ENCODE peak calls at places on chromosomes 13 and 19, in four cellular contexts. H, L, C and J are unnamed samples.
A peak's percentile ranks its signal among the peaks of the same experiment; 100 is the strongest.

GRCh38 chr19:16208847-16209246 is 11.1 kb downstream of the AP1M1 start:
- DNase-seq in H (no peak), L (no peak), C (no peak), J (no peak)

GRCh38 chr19:46299695-46300094 is 2.9 kb downstream of the HIF3A start:
- DNase-seq in H (no peak), L (no peak), C (no peak), J (no peak)

GRCh38 chr19:41811036-41811435 is 14.6 kb downstream of the CEACAM3 start:
- DNase-seq in H (no peak), L (no peak), C (no peak), J (no peak)

GRCh38 chr13:36130542-36131214 is 504 bp downstream of the DCLK1 start:
- DNase-seq in H (peak; percentile 76), L (no peak), C (no peak), J (no peak)

GRCh38 chr19:47745010-47745901 is at the start of gene NOP53:
- DNase-seq in H (peak; percentile 98), L (peak; percentile 97), C (peak; percentile 98), J (peak; percentile 91)

GRCh38 chr13:44243198-44243852 is 130.3 kb upstream of the SERP2 start:
- DNase-seq in H (peak; percentile 59), L (peak; percentile 87), C (no peak), J (no peak)

GRCh38 chr19:52922841-52923781 is at the start of gene ZNF888:
- DNase-seq in H (peak; percentile 92), L (peak; percentile 82), C (peak; percentile 91), J (no peak)

GRCh38 chr13:51584731-51585191 is 499 bp downstream of the WDFY2 start:
- DNase-seq in H (peak; percentile 84), L (peak; percentile 45), C (no peak), J (no peak)

GRCh38 chr19:33096005-33096404 is 15.0 kb downstream of the GPATCH1 start:
- DNase-seq in H (no peak), L (no peak), C (no peak), J (no peak)

GRCh38 chr19:16078759-16079707 is 2.7 kb downstream of the TPM4 start:
- DNase-seq in H (peak; percentile 36), L (peak; percentile 99), C (no peak), J (peak; percentile 96)

GRCh38 chr19:7994923-7995682 is 10.3 kb downstream of the ELAVL1 start:
- DNase-seq in H (no peak), L (peak; percentile 18), C (no peak), J (no peak)

DNA sequence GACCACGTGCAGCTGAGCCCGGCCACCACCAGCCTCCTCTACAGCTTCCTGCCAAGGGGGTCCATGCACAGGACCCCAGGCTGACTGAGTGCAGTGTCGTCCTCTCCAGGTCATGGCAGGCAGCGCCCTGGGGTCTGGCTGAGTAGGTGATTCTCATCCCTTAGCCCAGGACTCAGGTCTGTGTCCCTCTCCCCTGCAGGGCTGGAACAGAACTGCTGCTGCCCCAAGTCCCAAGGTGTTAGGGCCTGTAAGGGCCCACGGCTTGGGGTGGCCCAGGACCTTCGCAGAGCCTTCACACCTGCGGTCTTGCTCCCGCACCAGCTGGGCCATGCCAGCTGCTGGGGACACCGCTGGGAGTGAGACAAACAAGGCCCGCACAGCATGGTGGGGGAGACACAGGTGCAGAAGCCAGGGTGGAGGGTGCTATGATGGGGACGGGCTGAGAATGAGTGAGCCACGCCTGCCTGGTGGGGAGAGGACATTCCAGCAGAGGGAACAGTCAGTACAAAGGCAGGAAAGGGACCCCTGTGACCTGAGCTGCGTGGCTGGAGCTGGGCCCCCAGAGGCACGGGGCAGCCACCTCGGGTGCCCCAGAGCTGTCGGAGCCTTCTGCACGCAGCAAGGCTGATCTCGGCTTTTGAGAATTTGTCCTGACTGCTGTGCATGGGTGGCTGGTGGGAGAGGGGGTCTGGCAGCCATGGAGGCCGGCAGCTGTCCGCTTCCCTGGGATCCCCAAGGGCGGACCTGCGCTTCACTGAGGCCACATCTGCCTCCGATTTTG is 11.9 kb downstream of the PLEKHF1 start:
- DNase-seq in H (no peak), L (no peak), C (no peak), J (no peak)
- TF ChIP-seq CTCF in H (no peak), L (no peak), C (no peak), J (no peak)

GRCh38 chr19:21812448-21812847 is 23.5 kb downstream of the ZNF43 start:
- DNase-seq in H (no peak), L (no peak), C (no peak), J (no peak)
- H3K4me3 ChIP-seq in H (no peak overlapping the region), L (no peak overlapping the region), C (no peak overlapping the region), J (no peak overlapping the region)

GRCh38 chr19:13838943-13839192 is 38.1 kb upstream of the NANOS3 start:
- DNase-seq in H (no peak), L (no peak), C (no peak), J (no peak)

GRCh38 chr19:13838071-13838942 is 38.6 kb upstream of the NANOS3 start:
- DNase-seq in H (no peak), L (no peak), C (no peak), J (no peak)

GRCh38 chr19:13840751-13841338 is 36.1 kb upstream of the NANOS3 start:
- DNase-seq in H (no peak), L (no peak), C (no peak), J (no peak)

GRCh38 chr19:13839938-13840750 is 36.8 kb upstream of the NANOS3 start:
- DNase-seq in H (no peak), L (no peak), C (peak; percentile 21), J (no peak)

GRCh38 chr19:13839193-13839937 is 37.6 kb upstream of the NANOS3 start:
- DNase-seq in H (peak; percentile 44), L (peak; percentile 72), C (peak; percentile 62), J (no peak)
- TF ChIP-seq CTCF in H (no peak), L (no peak), C (no peak), J (no peak)

GRCh38 chr19:4347521-4347920 is 4.2 kb downstream of the MPND start:
- DNase-seq in H (no peak), L (no peak), C (no peak), J (no peak)
- H3K4me3 ChIP-seq in H (no peak overlapping the region), L (no peak overlapping the region), C (no peak overlapping the region), J (no peak overlapping the region)

GRCh38 chr19:40524655-40525054 is 52.0 kb upstream of the SHKBP1 start:
- DNase-seq in H (no peak), L (no peak), C (no peak), J (no peak)

GRCh38 chr19:40519352-40520322 is 52.8 kb downstream of the SPTBN4 start:
- DNase-seq in H (peak; percentile 74), L (peak; percentile 45), C (no peak), J (no peak)

GRCh38 chr19:40524133-40524549 is 52.5 kb upstream of the SHKBP1 start:
- DNase-seq in H (no peak), L (no peak), C (no peak), J (no peak)

GRCh38 chr19:40523322-40524047 is 53.2 kb upstream of the SHKBP1 start:
- DNase-seq in H (peak; percentile 83), L (peak; percentile 37), C (peak; percentile 87), J (peak; percentile 3)

GRCh38 chr19:40521276-40521675 is 54.5 kb downstream of the SPTBN4 start:
- DNase-seq in H (no peak), L (peak; percentile 42), C (no peak), J (peak; percentile 11)
- TF ChIP-seq CTCF in H (peak; percentile 15), L (peak; percentile 54), C (no peak), J (peak; percentile 62)

GRCh38 chr13:109780880-109781383 is 5.5 kb downstream of the IRS2 start:
- DNase-seq in H (no peak), L (no peak), C (no peak), J (no peak)
- H3K4me3 ChIP-seq in H (peak overlapping the region; percentile 30), L (peak overlapping the region; percentile 62), C (no peak overlapping the region), J (peak overlapping the region; percentile 52)

DNA sequence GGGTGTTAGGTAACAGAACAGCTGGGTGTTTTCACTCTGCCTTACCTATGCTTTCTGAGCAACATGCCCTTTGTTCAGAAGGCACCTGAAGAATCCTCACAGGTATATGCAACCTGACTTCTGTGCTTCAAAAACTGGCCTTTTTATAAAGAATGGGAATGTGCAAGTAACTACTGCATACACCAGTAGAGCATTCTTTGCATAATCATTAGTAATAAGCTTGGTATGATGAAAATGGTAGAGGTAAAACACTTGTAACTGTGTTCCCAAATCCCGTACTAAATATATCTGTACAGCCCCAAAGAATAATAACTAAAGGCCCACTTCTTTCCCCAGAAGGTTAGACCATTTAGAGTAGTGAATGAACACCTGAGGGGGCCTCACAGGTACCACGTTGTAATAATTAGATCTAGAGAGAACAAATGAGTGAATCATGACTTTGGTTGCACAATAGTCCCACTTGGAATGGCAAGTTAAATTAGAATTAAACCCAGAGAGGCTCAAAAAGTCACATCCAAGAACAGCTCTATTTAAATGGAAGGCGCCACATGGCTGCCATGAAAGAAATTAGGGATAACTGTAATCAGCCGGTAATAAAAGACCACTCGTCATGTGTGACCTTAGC is 413.9 kb downstream of the KLF12 start:
- DNase-seq in H (no peak), L (no peak), C (no peak), J (no peak)
- TF ChIP-seq CTCF in H (no peak), L (no peak), C (no peak), J (no peak)

GRCh38 chr13:48977973-48978372 is 2.3 kb downstream of the FNDC3A start:
- DNase-seq in H (no peak), L (no peak), C (no peak), J (no peak)
- H3K4me3 ChIP-seq in H (no peak overlapping the region), L (peak overlapping the region; percentile 92), C (peak overlapping the region; percentile 94), J (peak overlapping the region; percentile 86)

GRCh38 chr19:11560404-11560988 is 1.5 kb upstream of the ELOF1 start:
- DNase-seq in H (peak; percentile 91), L (peak; percentile 77), C (peak; percentile 44), J (peak; percentile 25)

GRCh38 chr19:11555246-11555645 is 3.8 kb downstream of the ELOF1 start:
- DNase-seq in H (no peak), L (no peak), C (no peak), J (no peak)

GRCh38 chr19:11556634-11557420 is 2.2 kb downstream of the ELOF1 start:
- DNase-seq in H (no peak), L (no peak), C (no peak), J (no peak)

GRCh38 chr19:11563530-11563929 is 4.5 kb upstream of the ELOF1 start:
- DNase-seq in H (no peak), L (no peak), C (no peak), J (no peak)

DNA sequence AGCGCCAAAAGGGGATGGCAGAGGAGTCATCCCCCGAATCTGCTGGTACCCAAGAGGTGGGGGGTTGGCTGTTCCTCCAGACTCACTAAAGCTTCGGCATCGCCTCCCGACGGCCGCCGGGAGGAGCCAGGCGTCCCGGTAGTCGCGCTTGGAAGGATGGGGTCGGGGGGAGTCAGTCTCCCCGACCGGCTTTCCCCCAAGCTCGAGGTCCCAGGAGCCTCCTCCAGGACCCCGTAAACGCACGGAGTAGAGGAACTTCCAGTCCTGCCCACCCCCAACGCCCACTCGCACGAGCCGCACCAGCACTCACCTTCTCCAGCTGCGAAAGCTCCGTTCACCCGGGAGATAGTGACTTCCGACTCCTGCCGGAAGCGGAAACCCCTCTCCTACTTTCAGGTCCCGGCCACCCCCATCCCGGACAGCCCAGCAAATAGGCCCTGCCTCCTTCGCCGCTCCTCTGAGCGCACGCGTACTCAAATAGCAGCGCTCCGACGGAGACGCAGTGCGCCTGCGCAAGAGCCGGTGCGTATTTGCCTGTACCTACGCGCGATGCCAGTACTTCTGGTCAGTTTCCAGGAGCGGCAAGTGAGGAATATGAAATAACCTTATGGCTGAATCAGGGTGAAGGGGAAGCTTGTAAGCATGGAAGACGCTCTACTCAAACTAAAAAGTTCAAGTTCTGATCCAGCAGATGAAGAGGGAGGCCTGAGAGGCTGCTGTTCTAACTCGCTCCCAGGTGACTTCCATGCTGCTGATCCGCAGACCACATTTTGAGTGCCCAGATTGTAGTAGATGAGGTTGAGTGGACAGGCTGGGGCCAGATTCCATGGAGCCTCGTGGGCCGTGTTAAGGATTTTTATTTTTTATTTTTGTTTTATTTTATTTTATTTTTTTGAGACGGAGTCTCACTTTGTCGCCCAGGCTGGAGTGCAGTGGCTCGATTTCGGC is at the start of gene ELOF1:
- DNase-seq in H (peak; percentile 99), L (peak; percentile 98), C (peak; percentile 97), J (peak; percentile 88)
- TF ChIP-seq CTCF in H (peak; percentile 31), L (peak; percentile 18), C (no peak), J (peak; percentile 31)